ENCODE peak calls at places on chromosomes 16 and 17, in eight cellular contexts. P is NB4; Y is IMR-90; R is dorsolateral prefrontal cortex; Z is cardiac muscle cell; W is type B pancreatic cell; A is fibroblast of villous mesenchyme; J is CD4-positive, alpha-beta T cell. B is an unnamed sample.

GRCh38 chr16:66459878-66460277 is 32.8 kb downstream of the BEAN1 start:
- DNase-seq in R (no peak), Z (no peak), W (no peak), J (no peak), P (no peak), Y (no peak), A (no peak), B (no peak)

GRCh38 chr17:51540151-51540550 is 279.8 kb downstream of the UTP18 start:
- DNase-seq in J (no peak), R (peak), Z (no peak), Y (no peak), P (peak), A (no peak), W (no peak), B (no peak)

GRCh38 chr17:19306160-19307111 is 56.1 kb downstream of the B9D1 start:
- DNase-seq in A (no peak), P (peak), R (peak), J (peak), Y (no peak), Z (no peak), W (no peak), B (no peak)

GRCh38 chr17:39591958-39592954 is 15.5 kb downstream of the NEUROD2 start:
- DNase-seq in A (peak), J (no peak), P (peak), W (no peak), R (peak), Z (peak), Y (peak), B (peak)

GRCh38 chr16:57503366-57503765 is 17.1 kb upstream of the DOK4 start:
- DNase-seq in R (no peak), Y (no peak), A (no peak), W (no peak), J (no peak), Z (no peak), P (no peak), B (no peak)

GRCh38 chr17:2724783-2725164 is 13.2 kb upstream of the CLUH start:
- DNase-seq in J (no peak), W (no peak), Y (peak), Z (peak), A (peak), P (peak), R (no peak), B (no peak)

GRCh38 chr17:5019475-5019956 is 15.7 kb downstream of the SLC52A1 start:
- DNase-seq in R (no peak), P (peak), A (no peak), Z (no peak), Y (peak), W (no peak), J (no peak), B (no peak)

GRCh38 chr17:1060991-1061390 is 64.1 kb downstream of the TIMM22 start:
- DNase-seq in W (no peak), R (peak), Y (peak), Z (no peak), P (peak), J (no peak), A (peak), B (peak)

GRCh38 chr16:71895679-71896385 is 501 bp downstream of the IST1 start:
- DNase-seq in J (no peak), Z (peak), P (peak), R (peak), W (peak), Y (peak), A (peak), B (no peak)

GRCh38 chr17:48517478-48517877 is 13.3 kb downstream of the HOXB1 start:
- DNase-seq in J (no peak), R (no peak), Y (no peak), P (no peak), Z (no peak), A (no peak), W (no peak), B (no peak)

GRCh38 chr16:25212636-25213035 is 4.1 kb upstream of the AQP8 start:
- DNase-seq in Y (no peak), Z (no peak), A (no peak), W (no peak), R (no peak), J (no peak), P (no peak), B (no peak)

GRCh38 chr16:48447940-48448536 is 62.8 kb upstream of the SIAH1 start:
- DNase-seq in J (no peak), W (no peak), Z (no peak), Y (no peak), R (no peak), P (no peak), A (no peak), B (no peak)

GRCh38 chr17:63191610-63192009 is 225.6 kb downstream of the TANC2 start:
- DNase-seq in A (no peak), R (no peak), J (no peak), Z (no peak), P (peak), W (no peak), Y (no peak), B (no peak)

GRCh38 chr16:20866161-20866772 is 33.9 kb downstream of the DCUN1D3 start:
- DNase-seq in Z (peak), Y (peak), J (no peak), W (no peak), R (peak), A (peak), P (peak), B (no peak)

GRCh38 chr16:17839272-17839671 is 368.5 kb upstream of the XYLT1 start:
- DNase-seq in P (no peak), Z (no peak), J (no peak), Y (no peak), A (no peak), R (no peak), W (no peak), B (no peak)

GRCh38 chr17:48613862-48614694 is 1.0 kb downstream of the HOXB8 start:
- DNase-seq in J (no peak), W (no peak), Y (peak), Z (no peak), R (no peak), A (no peak), P (no peak), B (no peak)

GRCh38 chr17:49193513-49194296 is 16.7 kb downstream of the GNGT2 start:
- DNase-seq in Z (peak), Y (peak), W (no peak), A (peak), J (no peak), R (peak), P (peak), B (no peak)

GRCh38 chr16:23975293-23975692 is 139.5 kb downstream of the PRKCB start:
- DNase-seq in Y (no peak), J (no peak), P (no peak), W (no peak), R (no peak), Z (no peak), A (no peak), B (no peak)

DNA sequence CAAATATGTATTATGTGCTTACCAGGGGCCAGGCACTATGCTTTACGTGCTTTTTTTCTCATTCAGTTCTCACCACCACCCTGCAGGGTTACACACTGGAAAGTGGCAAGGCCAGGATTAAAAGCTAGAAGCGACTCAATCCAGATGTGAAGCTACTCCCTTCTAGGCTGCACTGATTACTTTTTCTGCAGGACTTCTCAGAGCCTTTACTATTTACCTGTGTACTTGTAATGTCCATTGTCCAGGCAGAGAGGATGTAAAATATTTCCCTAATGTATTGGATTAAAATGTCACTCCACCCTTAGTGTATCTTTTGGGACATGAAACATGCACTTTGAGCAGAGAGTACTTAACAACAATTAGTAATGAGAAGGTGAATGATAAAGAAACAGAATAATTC is 287.5 kb upstream of the EEF2KMT start:
- DNase-seq in P (no peak), J (no peak), R (no peak), Y (no peak), Z (no peak), W (no peak), A (no peak), B (no peak)
- TF ChIP-seq CTCF in P (no peak), J (no peak), R (no peak), Y (no peak), Z (no peak), W (no peak), A (no peak), B (no peak)

DNA sequence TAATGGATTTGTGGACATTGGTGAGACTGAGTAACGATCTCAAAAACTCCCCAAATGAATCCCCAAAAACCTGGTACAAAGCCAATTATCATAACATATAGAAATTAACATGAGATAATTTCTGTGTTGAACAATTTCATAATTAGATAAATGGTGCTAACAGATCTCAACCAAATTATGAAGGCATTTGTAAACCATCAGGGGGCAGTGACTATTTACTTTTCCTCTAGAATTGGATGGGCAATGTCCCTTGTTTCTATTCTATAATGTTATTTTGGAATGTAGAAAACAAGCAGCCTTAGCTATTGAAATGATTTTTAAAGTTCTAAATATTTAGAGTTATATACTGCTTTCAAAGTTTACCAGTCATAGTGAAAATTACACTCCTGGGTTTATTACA is 57.8 kb downstream of the MYH10 start:
- DNase-seq in Y (no peak), Z (no peak), J (no peak), R (no peak), W (no peak), P (peak), A (peak), B (no peak)
- TF ChIP-seq CTCF in Y (peak), Z (peak), J (peak), R (no peak), W (peak), P (no peak), A (peak), B (peak)

GRCh38 chr16:87791295-87792204 is 25.8 kb upstream of the KLHDC4 start:
- DNase-seq in R (peak), A (no peak), J (no peak), Y (no peak), P (no peak), Z (no peak), W (no peak), B (no peak)
- TF ChIP-seq CTCF in R (no peak), A (no peak), J (no peak), Y (no peak), P (no peak), Z (no peak), W (no peak), B (no peak)

GRCh38 chr16:1193825-1194581 is 31.1 kb downstream of the TPSG1 start:
- DNase-seq in W (no peak), P (no peak), A (no peak), Z (no peak), J (no peak), R (peak), Y (no peak), B (no peak)

GRCh38 chr16:1193143-1193824 is 31.8 kb downstream of the TPSG1 start:
- DNase-seq in W (no peak), Z (no peak), A (no peak), Y (no peak), J (no peak), P (peak), R (peak), B (no peak)

GRCh38 chr16:1196494-1196893 is 28.6 kb downstream of the TPSG1 start:
- DNase-seq in A (no peak), P (no peak), W (no peak), J (no peak), Z (no peak), R (no peak), Y (no peak), B (no peak)

GRCh38 chr16:1195393-1195666 is 29.7 kb downstream of the TPSG1 start:
- DNase-seq in P (no peak), A (no peak), Z (no peak), R (no peak), J (no peak), W (no peak), Y (no peak), B (no peak)

DNA sequence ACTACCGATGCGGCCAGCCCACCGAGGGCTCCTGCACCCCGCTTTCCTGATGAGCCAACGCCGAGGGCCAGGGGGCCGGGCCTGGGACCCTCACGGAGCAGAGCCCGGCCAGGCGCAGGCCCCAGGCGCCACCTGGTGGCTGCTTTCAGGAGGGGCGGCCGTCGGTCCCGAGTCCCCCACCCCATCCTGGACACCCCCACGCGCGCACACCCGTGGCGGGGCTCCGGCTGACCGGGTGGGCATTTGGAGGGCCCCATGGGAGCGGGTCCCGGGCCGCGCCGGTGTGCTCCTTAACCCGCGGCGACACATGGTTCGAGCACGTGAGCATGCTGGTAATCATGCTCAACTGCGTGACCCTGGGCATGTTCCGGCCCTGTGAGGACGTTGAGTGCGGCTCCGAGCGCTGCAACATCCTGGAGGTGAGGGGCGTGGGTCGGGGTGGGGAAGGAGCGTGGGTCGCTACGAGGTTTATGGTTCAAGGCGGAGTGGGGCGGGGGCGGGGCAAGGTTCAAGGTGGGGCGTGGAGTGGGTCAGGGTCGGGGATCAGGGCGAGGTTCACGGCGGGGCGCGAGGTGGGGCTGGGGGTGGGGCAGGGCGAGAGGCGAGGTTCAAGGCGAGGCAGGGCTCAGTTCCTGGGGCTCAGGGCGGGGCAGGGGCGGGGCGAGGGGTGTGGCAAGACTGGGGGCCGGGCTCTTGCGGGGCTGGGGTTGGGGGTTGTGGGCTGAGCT is 30.2 kb downstream of the TPSG1 start:
- DNase-seq in J (no peak), P (no peak), A (no peak), Z (peak), W (no peak), R (no peak), Y (no peak), B (no peak)
- TF ChIP-seq CTCF in J (peak), P (peak), A (peak), Z (peak), W (peak), R (peak), Y (peak), B (peak)

GRCh38 chr17:79840204-79840988 is 1.2 kb upstream of the CBX4 start:
- DNase-seq in J (no peak), Y (peak), Z (peak), P (peak), W (no peak), A (peak), R (no peak), B (no peak)
- TF ChIP-seq CTCF in J (no peak), Y (peak), Z (no peak), P (no peak), W (peak), A (peak), R (peak), B (peak)

GRCh38 chr17:18028114-18028513 is 10.9 kb downstream of the ATPAF2 start:
- DNase-seq in W (no peak), Z (peak), R (no peak), J (no peak), P (no peak), A (no peak), Y (no peak), B (no peak)

GRCh38 chr17:18028684-18029540 is 10.1 kb downstream of the ATPAF2 start:
- DNase-seq in Y (no peak), R (no peak), P (no peak), Z (no peak), W (no peak), J (no peak), A (no peak), B (no peak)

GRCh38 chr17:18025596-18026407 is 13.2 kb downstream of the ATPAF2 start:
- DNase-seq in W (no peak), Z (no peak), A (peak), Y (peak), J (no peak), R (no peak), P (peak), B (no peak)

GRCh38 chr17:18027280-18027679 is 11.7 kb downstream of the ATPAF2 start:
- DNase-seq in P (no peak), J (no peak), A (no peak), Y (no peak), R (no peak), Z (no peak), W (no peak), B (no peak)

DNA sequence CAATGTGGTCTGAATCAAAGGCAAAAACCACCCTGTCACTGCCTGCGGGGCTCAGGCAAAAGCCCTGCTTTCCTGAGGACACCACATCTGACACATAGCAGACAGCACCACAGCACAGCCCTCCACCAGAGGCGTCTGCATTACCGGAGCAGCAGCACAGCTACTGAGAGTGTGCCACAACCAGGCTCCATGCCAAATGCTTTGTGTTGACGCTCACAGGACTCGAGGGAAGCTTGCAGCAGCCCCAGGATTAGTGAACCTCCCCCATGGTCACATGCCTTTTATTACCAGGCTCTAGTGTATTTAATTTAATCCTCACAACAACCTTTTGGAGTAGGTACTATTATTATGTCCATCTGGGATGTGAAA is 12.6 kb downstream of the ATPAF2 start:
- DNase-seq in Z (no peak), A (peak), Y (peak), P (no peak), R (peak), W (no peak), J (no peak), B (no peak)
- TF ChIP-seq CTCF in Z (peak), A (no peak), Y (peak), P (no peak), R (no peak), W (no peak), J (no peak), B (no peak)

DNA sequence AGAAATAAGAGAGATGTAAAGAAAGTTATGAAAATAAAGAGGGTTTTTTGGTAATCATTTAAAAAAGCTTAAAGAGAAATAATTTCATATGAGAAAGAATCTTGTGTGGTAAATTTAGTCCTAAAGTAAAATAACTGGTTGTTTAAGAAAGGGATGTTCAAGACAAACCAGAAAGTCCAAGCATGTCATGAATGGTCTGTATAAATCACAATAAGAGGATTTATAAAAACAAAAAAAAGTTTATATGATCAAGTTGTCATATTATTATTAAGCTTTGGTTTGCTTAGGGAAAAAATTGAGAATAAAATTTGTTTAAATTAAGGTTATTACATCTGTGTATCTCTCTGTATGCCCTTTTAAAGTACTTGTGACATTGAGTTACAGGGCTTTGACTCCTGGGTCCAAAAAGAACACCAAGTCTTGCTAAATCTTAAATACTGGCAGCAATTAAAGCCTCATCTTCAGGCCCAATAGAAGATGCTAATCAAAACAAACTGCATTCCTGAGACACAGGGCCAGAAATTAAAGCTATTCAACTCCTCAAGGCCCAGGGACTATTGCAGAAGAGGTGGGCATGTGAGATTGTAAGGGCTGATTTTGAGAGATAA is 15.6 kb upstream of the TRIM25 start:
- DNase-seq in Y (no peak), R (no peak), P (peak), J (no peak), Z (no peak), W (no peak), A (no peak), B (no peak)
- TF ChIP-seq CTCF in Y (no peak), R (no peak), P (no peak), J (no peak), Z (no peak), W (no peak), A (no peak), B (no peak)

GRCh38 chr17:75925103-75925502 is 15.7 kb downstream of the FBF1 start:
- DNase-seq in P (no peak), J (no peak), W (no peak), A (no peak), Y (no peak), R (no peak), Z (no peak), B (no peak)

GRCh38 chr17:75925912-75926311 is 14.9 kb downstream of the FBF1 start:
- DNase-seq in Y (no peak), A (no peak), P (no peak), J (no peak), Z (no peak), W (no peak), R (no peak), B (no peak)

GRCh38 chr17:75922963-75923874 is 17.6 kb downstream of the FBF1 start:
- DNase-seq in Y (no peak), P (no peak), Z (no peak), R (no peak), J (no peak), A (no peak), W (no peak), B (no peak)

GRCh38 chr17:75931062-75931461 is 9.8 kb downstream of the FBF1 start:
- DNase-seq in P (no peak), A (no peak), Y (no peak), Z (no peak), J (no peak), R (no peak), W (no peak), B (no peak)

DNA sequence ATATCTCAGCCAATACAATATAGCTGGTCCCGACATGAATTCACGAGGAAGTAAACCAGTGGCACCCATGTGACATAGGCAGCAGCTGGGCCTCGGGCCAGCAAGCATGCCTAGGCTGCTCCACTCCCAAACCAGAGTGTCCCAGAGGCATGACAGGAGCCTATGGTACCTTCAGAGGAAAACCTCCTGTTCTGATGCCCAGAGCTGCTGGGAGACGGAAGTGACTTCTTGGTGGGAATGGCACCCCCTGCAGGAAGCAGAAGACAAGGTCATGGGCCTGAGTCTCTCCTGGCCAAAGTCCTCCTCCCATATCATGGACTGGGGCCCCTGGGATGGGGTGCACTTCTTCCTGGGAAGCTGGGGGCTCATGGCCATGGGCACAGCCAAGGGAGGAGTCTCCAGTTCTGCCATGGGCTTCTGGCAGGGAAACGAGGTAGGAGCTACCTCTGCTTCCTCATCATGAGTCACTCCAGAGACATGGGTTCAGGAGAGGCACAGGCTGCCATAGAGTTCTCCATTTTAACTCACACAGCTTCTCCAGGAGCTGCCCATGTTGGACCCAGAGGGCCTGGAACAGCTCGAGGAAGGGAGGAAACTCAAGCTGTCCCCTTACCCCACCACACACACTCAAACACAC is 13.4 kb downstream of the FBF1 start:
- DNase-seq in R (no peak), P (peak), A (peak), W (no peak), Z (peak), J (no peak), Y (no peak), B (no peak)
- TF ChIP-seq CTCF in R (no peak), P (peak), A (peak), W (peak), Z (peak), J (peak), Y (peak), B (peak)

GRCh38 chr16:28280881-28281836 is 11.2 kb upstream of the SBK1 start:
- DNase-seq in Y (no peak), Z (no peak), R (no peak), J (no peak), P (peak), W (no peak), A (no peak), B (no peak)
- TF ChIP-seq CTCF in Y (no peak), Z (no peak), R (no peak), J (no peak), P (no peak), W (no peak), A (no peak), B (no peak)